ENCODE peak calls at places on chromosomes 11 and 22, in seven cellular contexts. R, J, F, X, W, K and Q are unnamed samples.

GRCh38 chr11:103359221-103359620 is 250.0 kb downstream of the DYNC2H1 start:
- DNase-seq in K (no peak), R (no peak), F (no peak), J (no peak), W (peak), X (no peak), Q (no peak)

GRCh38 chr22:32531955-32532818 is 57.6 kb downstream of the FBXO7 start:
- DNase-seq in F (no peak), J (peak), W (peak), R (peak), K (peak), X (no peak), Q (no peak)

GRCh38 chr11:10856689-10857603 is 907 bp downstream of the ZBED5 start:
- DNase-seq in R (no peak), J (peak), X (no peak), W (peak), K (peak), F (peak), Q (no peak)

GRCh38 chr22:28424427-28425080 is 255.1 kb downstream of the TTC28 start:
- DNase-seq in K (no peak), J (peak), F (no peak), R (no peak), W (peak), X (no peak), Q (no peak)

GRCh38 chr11:6667733-6668374 is 12.2 kb upstream of the DCHS1 start:
- DNase-seq in X (no peak), J (no peak), W (peak), R (no peak), K (peak), F (peak), Q (no peak)

GRCh38 chr11:110148775-110149744 is 55.9 kb downstream of the ZC3H12C start:
- DNase-seq in J (no peak), W (no peak), X (no peak), R (no peak), F (no peak), K (peak), Q (no peak)

GRCh38 chr11:106624377-106624776 is 393.9 kb downstream of the GUCY1A2 start:
- DNase-seq in W (no peak), K (no peak), J (no peak), R (no peak), X (no peak), F (no peak), Q (no peak)

GRCh38 chr11:2860636-2861035 is 24.9 kb downstream of the CDKN1C start:
- DNase-seq in F (peak), K (no peak), X (no peak), W (peak), J (no peak), R (no peak), Q (no peak)

GRCh38 chr11:13316528-13316961 is 39.0 kb downstream of the BMAL1 start:
- DNase-seq in X (no peak), J (no peak), W (no peak), F (no peak), K (no peak), R (no peak), Q (no peak)

GRCh38 chr11:18332891-18333290 is 10.5 kb downstream of the GTF2H1 start:
- DNase-seq in J (no peak), W (no peak), K (no peak), X (no peak), F (no peak), R (no peak), Q (no peak)

GRCh38 chr11:2781413-2782274 is 81.8 kb upstream of the KCNQ1OT1 start:
- DNase-seq in J (no peak), K (peak), X (peak), R (peak), W (no peak), F (no peak), Q (no peak)

GRCh38 chr11:19380375-19380774 is 139.6 kb upstream of the E2F8 start:
- DNase-seq in X (no peak), W (no peak), F (no peak), J (no peak), K (no peak), R (no peak), Q (no peak)

GRCh38 chr22:45202333-45203149 is 38.2 kb downstream of the KIAA0930 start:
- DNase-seq in R (no peak), J (no peak), K (no peak), X (no peak), F (no peak), W (no peak), Q (no peak)

GRCh38 chr22:19522881-19523239 is 1.4 kb downstream of the CLDN5 start:
- DNase-seq in X (no peak), F (no peak), K (peak), R (no peak), W (no peak), J (no peak), Q (no peak)

GRCh38 chr22:50282361-50283144 is 12.4 kb upstream of the MAPK11 start:
- DNase-seq in W (no peak), K (no peak), F (no peak), J (no peak), R (no peak), X (no peak), Q (no peak)

GRCh38 chr11:43687120-43687791 is 6.7 kb downstream of the HSD17B12 start:
- DNase-seq in R (no peak), F (no peak), K (no peak), W (no peak), X (no peak), J (no peak), Q (no peak)

GRCh38 chr11:132886335-132886734 is 646.0 kb downstream of the OPCML start:
- DNase-seq in F (no peak), W (no peak), R (no peak), X (no peak), K (no peak), J (no peak), Q (no peak)

DNA sequence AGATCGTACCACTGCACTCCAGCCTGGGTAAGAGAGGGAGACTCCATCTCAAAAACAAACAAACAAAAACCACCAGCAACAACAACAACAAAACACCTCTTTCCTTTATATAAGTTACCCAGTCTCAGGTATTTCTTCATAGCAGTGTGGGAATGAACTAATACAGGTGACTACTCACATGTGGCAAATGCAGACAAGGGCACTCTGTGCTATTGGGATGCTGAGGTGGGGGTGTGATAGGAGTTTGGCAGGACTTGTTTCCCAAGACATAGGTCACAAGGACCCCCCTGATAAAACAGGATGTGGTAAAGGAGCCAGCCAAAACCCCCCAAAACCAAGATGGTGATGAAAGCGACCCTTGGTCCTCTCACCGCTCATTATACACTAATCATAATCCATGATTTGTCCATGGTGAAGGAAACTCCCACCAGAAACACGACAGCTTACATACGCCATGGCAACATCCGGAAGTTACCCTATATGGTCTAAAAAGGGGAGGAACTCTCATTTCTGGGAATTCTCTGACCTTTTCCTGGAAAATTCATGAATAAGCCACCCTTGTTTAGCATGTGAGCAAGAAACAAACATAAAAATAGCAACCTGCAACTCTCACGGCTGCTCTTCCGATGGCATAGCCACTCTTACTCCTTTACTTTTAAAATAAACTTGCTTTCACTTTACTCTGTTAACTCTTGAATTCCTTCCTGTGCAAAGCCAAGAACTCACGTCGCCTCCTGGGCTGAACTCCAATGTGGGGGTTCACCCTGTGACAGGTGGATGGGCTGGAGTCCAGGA is 18.8 kb upstream of the INCENP start:
- DNase-seq in F (no peak), X (no peak), J (no peak), W (no peak), R (no peak), K (peak), Q (no peak)
- TF ChIP-seq TAF1 in F (no peak), X (no peak), J (no peak), W (no peak), R (no peak), K (no peak), Q (no peak)

GRCh38 chr11:72833792-72834501 is 19.7 kb downstream of the ATG16L2 start:
- DNase-seq in X (no peak), K (no peak), J (no peak), R (no peak), F (no peak), W (no peak), Q (no peak)
- TF ChIP-seq POLR2AphosphoS5 in X (no peak), K (no peak), J (no peak), R (no peak), F (no peak), W (no peak), Q (no peak)

DNA sequence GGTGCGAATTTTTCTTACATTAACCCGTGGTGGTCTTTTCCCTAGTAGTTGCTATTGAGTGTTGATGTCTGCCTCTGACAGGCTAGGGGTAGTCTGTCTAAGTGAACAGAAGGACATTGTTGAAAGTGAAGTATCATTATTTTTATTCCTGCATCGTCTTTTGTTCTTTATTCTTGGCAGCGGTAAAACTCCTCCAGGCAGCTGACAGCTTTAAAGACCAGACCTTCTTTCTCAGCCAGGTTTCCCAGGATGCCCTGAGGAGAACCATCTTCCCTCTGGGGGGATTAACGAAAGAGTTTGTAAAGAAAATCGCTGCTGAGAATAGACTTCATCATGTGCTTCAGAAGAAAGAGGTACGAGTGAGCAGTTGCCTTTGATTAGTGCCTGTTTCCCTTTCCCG is 14.6 kb downstream of the TRMU start:
- DNase-seq in X (no peak), K (no peak), F (no peak), R (no peak), J (no peak), W (no peak), Q (no peak)
- TF ChIP-seq TAF1 in X (no peak), K (no peak), F (no peak), R (no peak), J (no peak), W (no peak), Q (no peak)

DNA sequence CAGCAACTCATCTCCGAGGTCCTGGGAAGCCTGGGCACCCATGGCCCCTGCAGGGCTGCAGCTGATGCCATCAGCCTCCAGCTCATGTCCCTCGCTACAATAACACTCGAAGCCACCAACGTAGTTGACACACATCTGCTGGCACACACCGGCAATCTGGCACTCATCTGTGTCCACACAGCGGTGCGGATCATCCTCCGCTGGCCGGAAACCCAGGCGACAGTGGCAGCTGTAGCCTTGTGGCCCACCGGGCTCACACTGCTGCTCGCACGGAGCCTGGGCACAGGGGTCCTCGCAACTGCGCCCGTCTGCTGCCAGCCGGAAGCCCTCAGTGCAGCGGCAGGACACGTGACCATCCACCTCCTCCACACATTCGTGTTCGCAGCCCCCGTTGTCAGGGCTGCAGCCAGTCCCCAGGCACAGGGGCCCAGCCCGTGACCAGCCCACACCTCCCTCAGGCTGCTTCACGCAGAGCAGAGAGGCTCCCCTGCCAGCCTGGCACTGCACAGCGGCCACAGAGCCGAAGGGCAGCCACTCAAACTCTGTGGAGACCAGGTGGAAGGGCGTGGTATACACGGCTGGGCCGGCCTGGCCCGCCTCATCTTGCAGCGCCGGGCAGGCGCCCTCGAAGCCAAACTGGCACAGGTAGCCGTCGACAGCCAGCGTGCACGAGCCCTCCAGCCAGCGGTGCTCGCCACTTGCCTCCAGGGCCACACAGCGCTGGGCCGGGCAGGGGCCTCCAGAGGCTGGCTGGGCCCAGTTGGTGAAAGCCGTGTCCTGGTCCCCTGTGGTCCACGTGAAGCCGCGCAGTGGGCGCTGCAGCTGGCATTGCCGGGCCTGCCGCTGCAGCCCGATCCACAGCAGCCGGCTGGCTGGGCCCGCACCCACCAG is 678 bp downstream of the CD248 start:
- DNase-seq in F (no peak), X (no peak), J (no peak), K (no peak), W (no peak), R (no peak), Q (no peak)
- TF ChIP-seq POLR2AphosphoS5 in F (no peak), X (no peak), J (no peak), K (no peak), W (no peak), R (no peak), Q (no peak)